ENCODE peak calls at places on chromosomes 6 and 20, in seven cellular contexts. P, C, Y, W, J, Q and N are unnamed samples.
A peak's percentile ranks its signal among the peaks of the same experiment; 100 is the strongest.

GRCh38 chr20:33531047-33531877 is 41.4 kb downstream of the CBFA2T2 start:
- DNase-seq in P (no peak), C (no peak), Y (no peak), W (peak; percentile 53), J (peak; percentile 5), Q (no peak), N (no peak)

GRCh38 chr6:118800394-118801071 is 93.4 kb upstream of the ASF1A start:
- DNase-seq in P (peak; percentile 88), C (peak; percentile 76), Y (peak; percentile 86), W (peak; percentile 77), J (peak; percentile 82), Q (peak; percentile 92), N (peak; percentile 47)

GRCh38 chr20:9269280-9269971 is 200.5 kb downstream of the PLCB4 start:
- DNase-seq in P (no peak), C (no peak), Y (no peak), W (peak; percentile 60), J (peak; percentile 54), Q (no peak), N (no peak)

GRCh38 chr6:300026-300425 is 7.7 kb downstream of the DUSP22 start:
- DNase-seq in P (no peak), C (no peak), Y (no peak), W (no peak), J (no peak), Q (peak; percentile 33), N (no peak)

GRCh38 chr6:121652726-121653623 is 217.5 kb downstream of the GJA1 start:
- DNase-seq in P (no peak), C (no peak), Y (no peak), W (peak; percentile 81), J (peak; percentile 86), Q (no peak), N (no peak)

GRCh38 chr6:131015630-131016263 is 47.3 kb downstream of the EPB41L2 start:
- DNase-seq in P (peak; percentile 56), C (no peak), Y (no peak), W (peak; percentile 80), J (peak; percentile 55), Q (no peak), N (no peak)

GRCh38 chr6:44667226-44667625 is 279.7 kb downstream of the CDC5L start:
- DNase-seq in P (no peak), C (no peak), Y (no peak), W (peak; percentile 98), J (peak; percentile 97), Q (no peak), N (no peak)

GRCh38 chr20:38724603-38725457 is 544 bp downstream of the SLC32A1 start:
- DNase-seq in P (no peak), C (no peak), Y (no peak), W (no peak), J (no peak), Q (no peak), N (peak; percentile 43)

GRCh38 chr6:3732345-3733141 is 19.0 kb downstream of the PXDC1 start:
- DNase-seq in P (peak; percentile 55), C (peak; percentile 59), Y (peak; percentile 67), W (peak; percentile 97), J (peak; percentile 75), Q (peak; percentile 67), N (peak; percentile 53)

GRCh38 chr20:52869276-52869675 is 102.9 kb upstream of the TSHZ2 start:
- DNase-seq in P (no peak), C (no peak), Y (no peak), W (no peak), J (no peak), Q (no peak), N (no peak)

GRCh38 chr6:26501482-26501986 is 1.4 kb downstream of the BTN1A1 start:
- DNase-seq in P (no peak), C (peak; percentile 38), Y (peak; percentile 28), W (peak; percentile 27), J (peak; percentile 31), Q (peak; percentile 42), N (no peak)

GRCh38 chr20:5779071-5779470 is 28.9 kb downstream of the SHLD1 start:
- DNase-seq in P (no peak), C (no peak), Y (no peak), W (no peak), J (no peak), Q (no peak), N (no peak)

GRCh38 chr6:87925373-87926060 is 122.1 kb upstream of the SPACA1 start:
- DNase-seq in P (no peak), C (no peak), Y (no peak), W (no peak), J (no peak), Q (peak; percentile 67), N (no peak)

GRCh38 chr6:4225207-4225872 is 90.0 kb upstream of the ECI2 start:
- DNase-seq in P (no peak), C (no peak), Y (no peak), W (peak; percentile 37), J (no peak), Q (no peak), N (peak; percentile 36)